ENCODE peak calls at places on chromosome 12, in four cellular contexts. K is B cell, X is upper lobe of right lung, O is left lung. D is an unnamed sample.

GRCh38 chr12:82996168-82996812 is 309.6 kb downstream of the TMTC2 start:
- DNase-seq in K (no peak), X (no peak), O (no peak), D (no peak)

GRCh38 chr12:118850244-118850825 is 131.0 kb upstream of the SRRM4 start:
- DNase-seq in K (no peak), X (no peak), O (peak; percentile 49), D (no peak)

GRCh38 chr12:24087294-24087693 is 137.8 kb upstream of the SOX5 start:
- DNase-seq in K (no peak), X (no peak), O (no peak), D (no peak)

GRCh38 chr12:85156569-85156968 is 120.4 kb downstream of the LRRIQ1 start:
- DNase-seq in K (no peak), X (no peak), O (no peak), D (no peak)

GRCh38 chr12:18141583-18141982 is 51.6 kb upstream of the RERGL start:
- DNase-seq in K (no peak), X (no peak), O (no peak), D (no peak)

GRCh38 chr12:132686831-132687210 is 321 bp downstream of the POLE start:
- DNase-seq in K (no peak), X (no peak), O (no peak), D (no peak)

GRCh38 chr12:56658921-56659320 is 13.1 kb upstream of the ATP5F1B start:
- DNase-seq in K (no peak), X (no peak), O (no peak), D (no peak)

GRCh38 chr12:11581179-11581755 is 68.2 kb upstream of the ETV6 start:
- DNase-seq in K (peak; percentile 79), X (no peak), O (no peak), D (peak; percentile 63)

GRCh38 chr12:82708507-82708906 is 21.8 kb downstream of the TMTC2 start:
- DNase-seq in K (no peak), X (no peak), O (no peak), D (no peak)

GRCh38 chr12:18135509-18135908 is 45.5 kb upstream of the RERGL start:
- DNase-seq in K (no peak), X (no peak), O (no peak), D (no peak)

GRCh38 chr12:125329239-125330238 is 264.3 kb downstream of the AACS start:
- DNase-seq in K (no peak), X (no peak), O (no peak), D (no peak)

GRCh38 chr12:40055227-40055579 is 50.7 kb downstream of the SLC2A13 start:
- DNase-seq in K (no peak), X (no peak), O (no peak), D (no peak)

GRCh38 chr12:9244894-9245293 is 36.7 kb upstream of the PZP start:
- DNase-seq in K (no peak), X (no peak), O (no peak), D (no peak)

GRCh38 chr12:62403031-62403430 is 63.6 kb upstream of the MON2 start:
- DNase-seq in K (no peak), X (no peak), O (no peak), D (no peak)

GRCh38 chr12:43762596-43762995 is 3.8 kb downstream of the IRAK4 start:
- DNase-seq in K (no peak), X (no peak), O (no peak), D (no peak)

GRCh38 chr12:46664771-46665287 is 161.0 kb downstream of the SLC38A4 start:
- DNase-seq in K (no peak), X (no peak), O (no peak), D (no peak)

GRCh38 chr12:112107728-112108447 is 695 bp downstream of the NAA25 start:
- DNase-seq in K (peak; percentile 18), X (peak; percentile 65), O (no peak), D (peak; percentile 42)

GRCh38 chr12:109120095-109120494 is 3.7 kb downstream of the ACACB start:
- DNase-seq in K (no peak), X (no peak), O (no peak), D (no peak)

GRCh38 chr12:75727577-75727976 is 216.2 kb upstream of the KRR1 start:
- DNase-seq in K (no peak), X (no peak), O (no peak), D (no peak)

GRCh38 chr12:56995930-56996496 is 10.3 kb downstream of the ZBTB39 start:
- DNase-seq in K (no peak), X (no peak), O (no peak), D (no peak)

GRCh38 chr12:31236998-31237637 is 88.8 kb downstream of the SINHCAF start:
- DNase-seq in K (no peak), X (no peak), O (no peak), D (no peak)

GRCh38 chr12:17358850-17359249 is 731.1 kb downstream of the RERGL start:
- DNase-seq in K (no peak), X (no peak), O (no peak), D (no peak)

GRCh38 chr12:31033681-31034080 is 40.0 kb upstream of the DDX11 start:
- DNase-seq in K (no peak), X (no peak), O (no peak), D (no peak)

GRCh38 chr12:118145113-118145797 is 9.3 kb downstream of the PEBP1 start:
- DNase-seq in K (no peak), X (no peak), O (no peak), D (no peak)

GRCh38 chr12:122111070-122111750 is 32.7 kb downstream of the MLXIP start:
- DNase-seq in K (no peak), X (no peak), O (no peak), D (no peak)

GRCh38 chr12:114919479-114919878 is 235.5 kb upstream of the TBX3 start:
- DNase-seq in K (no peak), X (no peak), O (no peak), D (peak; percentile 47)

GRCh38 chr12:89461649-89462612 is 62.7 kb downstream of the GALNT4 start:
- DNase-seq in K (peak; percentile 58), X (no peak), O (no peak), D (no peak)

GRCh38 chr12:46788247-46788887 is 37.4 kb downstream of the SLC38A4 start:
- DNase-seq in K (no peak), X (no peak), O (no peak), D (no peak)

GRCh38 chr12:29088611-29089219 is 60.4 kb upstream of the FAR2 start:
- DNase-seq in K (no peak), X (no peak), O (no peak), D (no peak)
- TF ChIP-seq CTCF in K (no peak), X (peak; percentile 45), O (peak; percentile 27), D (no peak)

DNA sequence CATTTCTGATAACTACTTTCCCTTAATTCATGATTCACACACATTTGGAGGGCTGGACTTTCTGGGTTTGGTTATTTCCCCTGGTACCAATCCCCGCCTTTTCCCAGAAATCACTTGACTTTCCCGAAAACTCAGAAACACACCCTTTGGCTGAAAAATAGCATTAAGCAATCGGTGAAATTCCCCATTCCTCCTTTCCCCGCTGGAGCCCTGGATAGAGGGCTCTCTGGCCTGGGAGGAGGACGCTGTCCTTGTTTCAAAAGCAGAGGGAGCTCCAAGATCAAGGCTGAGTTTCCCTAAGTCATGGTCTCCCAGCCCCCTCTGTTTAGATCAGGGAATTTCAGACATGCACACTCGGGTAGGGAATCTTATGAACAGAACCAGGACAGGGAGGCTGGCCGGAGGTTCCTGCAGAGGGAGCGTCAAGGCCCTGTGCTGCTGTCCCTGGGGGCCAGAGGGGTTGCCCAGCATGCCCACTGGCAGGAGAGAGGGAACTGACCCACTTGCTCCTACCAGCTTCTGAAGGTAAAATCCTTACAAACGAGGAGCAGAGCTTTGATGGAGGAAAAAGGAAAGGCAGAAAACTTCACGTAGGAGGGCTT is at the start of gene C1S:
- DNase-seq in K (no peak), X (peak; percentile 73), O (no peak), D (peak; percentile 51)
- TF ChIP-seq CTCF in K (no peak), X (peak; percentile 70), O (peak; percentile 62), D (peak; percentile 45)

GRCh38 chr12:7642287-7642686 is 23.4 kb downstream of the APOBEC1 start:
- DNase-seq in K (no peak), X (no peak), O (no peak), D (no peak)

GRCh38 chr12:7645395-7646177 is 20.1 kb downstream of the APOBEC1 start:
- DNase-seq in K (peak; percentile 49), X (no peak), O (no peak), D (no peak)

GRCh38 chr12:7638764-7639570 is 26.7 kb downstream of the APOBEC1 start:
- DNase-seq in K (peak; percentile 87), X (peak; percentile 69), O (no peak), D (peak; percentile 62)

GRCh38 chr12:7646178-7646475 is 19.6 kb downstream of the APOBEC1 start:
- DNase-seq in K (no peak), X (no peak), O (no peak), D (no peak)

GRCh38 chr12:7642876-7643309 is 22.8 kb downstream of the APOBEC1 start:
- DNase-seq in K (peak; percentile 26), X (no peak), O (no peak), D (no peak)
- TF ChIP-seq CTCF in K (no peak), X (peak; percentile 37), O (peak; percentile 20), D (peak; percentile 46)

DNA sequence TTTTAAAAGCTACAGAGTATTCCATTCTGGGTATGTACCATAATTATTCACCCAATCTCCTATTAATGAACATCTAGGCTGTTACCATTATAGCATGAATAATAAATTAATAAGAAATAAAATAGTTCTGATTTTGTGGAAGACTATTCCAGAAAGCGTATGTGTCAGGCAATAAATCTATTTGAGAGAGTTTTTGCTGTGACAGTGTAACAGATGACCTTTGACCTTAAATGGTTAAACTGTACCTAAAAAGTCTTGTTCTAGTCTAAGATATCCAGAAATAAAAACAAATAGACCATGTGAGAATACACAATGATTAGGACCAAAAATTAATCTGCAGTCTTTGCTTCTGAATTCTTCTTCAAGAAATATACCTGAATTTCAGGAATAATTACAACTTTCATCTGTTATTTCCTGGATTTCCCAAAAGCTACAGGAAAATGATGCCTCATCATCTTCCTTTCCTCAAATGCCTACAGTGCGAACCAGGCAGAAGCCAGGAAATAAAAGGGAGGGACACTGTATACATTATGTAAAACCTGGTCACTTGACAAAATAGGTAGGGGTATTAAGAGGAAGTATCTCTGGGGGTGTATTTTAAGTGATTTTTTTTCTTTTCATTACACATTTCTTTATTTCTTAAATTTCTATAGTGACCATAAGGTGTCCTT is 7.3 kb downstream of the TM7SF3 start:
- DNase-seq in K (no peak), X (no peak), O (no peak), D (no peak)
- TF ChIP-seq CTCF in K (no peak), X (no peak), O (no peak), D (no peak)

GRCh38 chr12:108063192-108063591 is 65.9 kb upstream of the WSCD2 start:
- DNase-seq in K (no peak), X (no peak), O (no peak), D (no peak)
- TF ChIP-seq CTCF in K (peak; percentile 17), X (peak; percentile 25), O (no peak), D (peak; percentile 71)

GRCh38 chr12:52314511-52314910 is 6.7 kb downstream of the KRT83 start:
- DNase-seq in K (no peak), X (no peak), O (no peak), D (no peak)
- TF ChIP-seq CTCF in K (no peak), X (no peak), O (no peak), D (no peak)

DNA sequence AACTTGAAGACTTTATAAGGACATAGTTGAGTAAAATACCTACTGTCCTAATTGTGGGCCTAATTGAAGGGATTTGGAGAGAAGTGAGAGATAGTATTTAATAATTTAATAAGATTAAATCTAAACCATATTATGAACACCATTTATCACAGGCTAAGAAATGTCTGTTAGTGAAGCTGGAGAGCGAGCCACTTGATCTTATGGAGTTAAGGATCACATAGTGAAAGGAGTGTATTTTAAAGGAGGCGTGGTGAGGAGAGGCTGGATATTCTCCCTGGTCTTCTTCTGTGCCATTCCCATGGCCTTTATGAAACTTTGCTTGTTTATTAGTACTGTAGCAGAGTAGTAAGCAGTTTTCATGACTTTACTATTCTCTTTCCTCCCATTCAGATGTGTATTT is 172.4 kb downstream of the TRHDE start:
- DNase-seq in K (no peak), X (no peak), O (no peak), D (no peak)
- TF ChIP-seq CTCF in K (no peak), X (no peak), O (no peak), D (no peak)

GRCh38 chr12:69099201-69099837 is 140.1 kb upstream of the CPSF6 start:
- DNase-seq in K (no peak), X (no peak), O (no peak), D (no peak)
- TF ChIP-seq CTCF in K (no peak), X (no peak), O (no peak), D (no peak)